ENCODE peak calls at places on chromosomes 1 and 21, in seven cellular contexts. I is germinal center; S is activated naive CD4-positive, alpha-beta T cell treated with Interleukin-2 at 50 U/mL for 16 hours; H is caudate nucleus; Q is NCI-H1105 treated with DMSO at 0.1 percent for 48 hours; Z is stimulated activated CD8-positive, alpha-beta memory T cell treated with anti-CD3 and anti-CD28 coated beads, Interleukin-4, amount 100 ng/mL, for 24 hours; L is astrocyte of the cerebellum. W is an unnamed sample.

GRCh38 chr1:170075186-170075585 is 691 bp upstream of the KIFAP3 start:
- DNase-seq in I (no peak), L (no peak), Z (no peak), Q (no peak), H (no peak), S (peak), W (peak)

GRCh38 chr1:161439280-161440232 is 65.7 kb upstream of the FCGR2A start:
- DNase-seq in I (no peak), Z (no peak), Q (no peak), H (no peak), S (peak), L (no peak), W (peak)

GRCh38 chr21:32055305-32055704 is 182.5 kb downstream of the HUNK start:
- DNase-seq in H (no peak), S (no peak), I (no peak), L (no peak), Q (no peak), Z (no peak), W (no peak)

GRCh38 chr1:203650012-203650836 is 23.6 kb downstream of the ATP2B4 start:
- DNase-seq in Z (peak), I (peak), Q (no peak), S (peak), H (no peak), L (no peak), W (peak)

GRCh38 chr1:19690342-19690741 is 25.7 kb downstream of the HTR6 start:
- DNase-seq in Q (no peak), S (no peak), L (no peak), Z (no peak), H (no peak), I (no peak), W (no peak)

GRCh38 chr1:221766210-221766609 is 24.3 kb upstream of the DUSP10 start:
- DNase-seq in H (no peak), S (no peak), I (no peak), L (no peak), Z (no peak), Q (no peak), W (no peak)

GRCh38 chr1:169466259-169467230 is 19.2 kb downstream of the SLC19A2 start:
- DNase-seq in Q (peak), S (no peak), H (no peak), I (no peak), L (no peak), Z (no peak), W (peak)

GRCh38 chr1:30461640-30462039 is 261.7 kb downstream of the MATN1 start:
- DNase-seq in I (no peak), H (no peak), L (no peak), Q (no peak), S (no peak), Z (no peak), W (no peak)

GRCh38 chr21:43959231-43960041 is 52.7 kb upstream of the TRAPPC10 start:
- DNase-seq in H (no peak), S (no peak), Z (no peak), Q (no peak), I (no peak), L (no peak), W (peak)

GRCh38 chr1:212974735-212975606 is 24.6 kb downstream of the VASH2 start:
- DNase-seq in Q (no peak), L (no peak), S (no peak), H (no peak), Z (no peak), I (no peak), W (no peak)

GRCh38 chr1:114088392-114089299 is 65.0 kb downstream of the SYT6 start:
- DNase-seq in Z (no peak), I (no peak), H (no peak), Q (no peak), L (no peak), S (no peak), W (no peak)

GRCh38 chr1:42146916-42147320 is 6.3 kb upstream of the GUCA2B start:
- DNase-seq in Z (peak), I (peak), L (peak), Q (peak), S (peak), H (peak), W (peak)

GRCh38 chr1:162892916-162893714 is 32.1 kb upstream of the CCDC190 start:
- DNase-seq in Z (no peak), S (no peak), Q (no peak), I (no peak), H (no peak), L (no peak), W (no peak)

GRCh38 chr1:24277420-24278169 is 41.6 kb upstream of the GRHL3 start:
- DNase-seq in Q (no peak), Z (no peak), L (peak), I (no peak), S (no peak), H (no peak), W (no peak)

W was measured in activated CD8-positive, alpha-beta T cell treated with anti-CD3 and anti-CD28 coated beads, Interleukin-2, amount 10 ng/mL, durations not matched to agents 7 days and 5 days.